ENCODE peak calls at places on chromosomes 1 and 21, in five cellular contexts. F is CD8-positive, alpha-beta T cell; C is Kasumi-1; O is IMR-90; E is T follicular helper cell. G is an unnamed sample.

GRCh38 chr1:76291737-76292136 is 217.2 kb downstream of the ST6GALNAC3 start:
- DNase-seq in F (no peak), O (no peak), C (no peak), E (no peak), G (no peak)

GRCh38 chr1:59238993-59239392 is 57.9 kb upstream of the FGGY start:
- DNase-seq in O (no peak), E (no peak), C (no peak), F (no peak), G (no peak)

GRCh38 chr1:112544011-112544688 is 35.4 kb downstream of the WNT2B start:
- DNase-seq in F (no peak), E (no peak), C (no peak), O (peak), G (peak)

GRCh38 chr1:205811660-205812059 is 1.3 kb downstream of the SLC41A1 start:
- DNase-seq in O (no peak), E (no peak), F (no peak), C (no peak), G (peak)

GRCh38 chr1:60345621-60346020 is 272.1 kb upstream of the C1orf87 start:
- DNase-seq in E (no peak), O (no peak), C (no peak), F (no peak), G (no peak)

GRCh38 chr21:35925497-35925896 is 134.8 kb downstream of the SETD4 start:
- DNase-seq in F (no peak), E (no peak), O (peak), C (peak), G (peak)

GRCh38 chr1:200979574-200980451 is 43.7 kb downstream of the KIF21B start:
- DNase-seq in O (no peak), C (peak), F (peak), E (peak), G (no peak)

GRCh38 chr1:61082336-61083013 is at the start of gene NFIA:
- DNase-seq in F (no peak), C (peak), E (peak), O (peak), G (peak)

GRCh38 chr1:154407866-154408777 is 3.0 kb downstream of the IL6R start:
- DNase-seq in E (no peak), C (no peak), F (no peak), O (peak), G (peak)

GRCh38 chr1:100719490-100719889 is at the start of gene VCAM1:
- DNase-seq in C (no peak), E (no peak), O (peak), F (no peak), G (peak)

GRCh38 chr1:244654284-244655038 is 1.5 kb downstream of the DESI2 start:
- DNase-seq in E (no peak), C (peak), F (no peak), O (peak), G (peak)

GRCh38 chr1:224213438-224214119 is 30.5 kb downstream of the DEGS1 start:
- DNase-seq in E (no peak), C (no peak), O (no peak), F (no peak), G (no peak)

GRCh38 chr1:219686171-219686570 is 73.3 kb upstream of the ZC3H11B start:
- DNase-seq in C (no peak), E (no peak), O (no peak), F (no peak), G (no peak)

GRCh38 chr1:95409901-95410300 is 175.9 kb downstream of the RWDD3 start:
- DNase-seq in C (no peak), O (no peak), E (no peak), F (no peak), G (no peak)

GRCh38 chr1:32893198-32894018 is 7.1 kb downstream of the HPCA start:
- DNase-seq in E (no peak), C (no peak), O (peak), F (no peak), G (no peak)

GRCh38 chr1:69076631-69077030 is 491.1 kb upstream of the LRRC7 start:
- DNase-seq in O (no peak), E (no peak), F (no peak), C (no peak), G (no peak)

GRCh38 chr1:205513774-205514173 is 9.3 kb downstream of the CDK18 start:
- DNase-seq in C (no peak), O (no peak), E (no peak), F (no peak), G (no peak)

GRCh38 chr1:86466986-86467385 is 1.7 kb upstream of the CLCA1 start:
- DNase-seq in O (no peak), C (no peak), E (no peak), F (no peak), G (no peak)

GRCh38 chr1:59574085-59574484 is 240.7 kb upstream of the HOOK1 start:
- DNase-seq in F (no peak), C (no peak), E (no peak), O (peak), G (no peak)

GRCh38 chr1:183164963-183165362 is 21.1 kb upstream of the LAMC2 start:
- DNase-seq in E (no peak), F (no peak), O (no peak), C (no peak), G (no peak)

G was measured in mesenchymal stem cell.